ENCODE peak calls at places on chromosome 16, in seven cellular contexts. C is uterus, G is endodermal cell, X is Peyer's patch, T is neural progenitor cell, V is IMR-90, D is left lung. I is an unnamed sample.

GRCh38 chr16:68236804-68237242 is 896 bp upstream of the ESRP2 start:
- DNase-seq in C (no peak), G (peak; percentile 75), X (peak; percentile 68), T (peak; percentile 58), V (no peak), D (peak; percentile 66), I (no peak)

GRCh38 chr16:77322757-77323156 is 112.1 kb downstream of the ADAMTS18 start:
- DNase-seq in C (no peak), G (no peak), X (no peak), T (no peak), V (no peak), D (no peak), I (no peak)

GRCh38 chr16:87461466-87461975 is 31.3 kb downstream of the ZCCHC14 start:
- DNase-seq in C (peak; percentile 40), G (peak; percentile 98), X (peak; percentile 94), T (peak; percentile 89), V (no peak), D (peak; percentile 91), I (peak; percentile 76)

GRCh38 chr16:333406-334094 is 19.0 kb downstream of the AXIN1 start:
- DNase-seq in C (no peak), G (no peak), X (no peak), T (no peak), V (no peak), D (no peak), I (no peak)

GRCh38 chr16:81003610-81004460 is 2.9 kb downstream of the CMC2 start:
- DNase-seq in C (no peak), G (no peak), X (no peak), T (no peak), V (peak; percentile 47), D (no peak), I (no peak)

GRCh38 chr16:3589991-3590701 is 12.9 kb upstream of the NLRC3 start:
- DNase-seq in C (no peak), G (no peak), X (no peak), T (no peak), V (no peak), D (peak; percentile 77), I (no peak)

GRCh38 chr16:19696961-19697360 is 21.1 kb downstream of the KNOP1 start:
- DNase-seq in C (no peak), G (no peak), X (no peak), T (no peak), V (no peak), D (no peak), I (no peak)

GRCh38 chr16:67030221-67030962 is 1.4 kb downstream of the CBFB start:
- DNase-seq in C (no peak), G (no peak), X (no peak), T (no peak), V (no peak), D (no peak), I (peak; percentile 38)

GRCh38 chr16:69589434-69590269 is 23.9 kb downstream of the NFAT5 start:
- DNase-seq in C (no peak), G (no peak), X (no peak), T (no peak), V (no peak), D (no peak), I (no peak)

GRCh38 chr16:89409161-89409711 is 81.1 kb downstream of the ANKRD11 start:
- DNase-seq in C (no peak), G (no peak), X (no peak), T (no peak), V (peak; percentile 71), D (no peak), I (no peak)

DNA sequence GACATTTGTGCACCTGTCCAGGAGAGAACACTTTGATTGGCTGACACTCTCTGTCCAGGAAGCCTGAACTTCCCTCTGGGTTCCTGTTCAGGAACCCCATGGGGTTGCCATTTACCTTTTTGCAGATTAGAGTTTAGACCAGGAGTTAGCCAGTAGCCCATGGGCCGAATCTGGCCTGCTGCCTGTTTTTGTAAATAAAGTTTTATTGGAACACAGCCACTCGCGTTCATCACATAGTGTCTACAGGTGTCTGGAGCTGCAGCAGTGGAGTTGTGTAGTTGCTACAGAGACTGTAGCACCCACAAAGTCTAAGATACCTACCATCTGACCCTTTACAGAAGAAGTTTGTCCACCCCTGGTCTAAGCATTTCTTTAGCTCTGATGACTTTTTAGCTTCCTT is 70.9 kb downstream of the ABCC1 start:
- DNase-seq in C (no peak), G (no peak), X (no peak), T (no peak), V (no peak), D (no peak), I (no peak)
- H3K36me3 ChIP-seq in C (no peaks in the 10 kb centered on the region), G (peaks cover 33% of the 10 kb centered on the region), X (peaks cover 26% of the 10 kb centered on the region), T (no peaks in the 10 kb centered on the region), V (peaks cover 65% of the 10 kb centered on the region), D (no peaks in the 10 kb centered on the region), I (peaks cover 17% of the 10 kb centered on the region)

GRCh38 chr16:85084841-85085535 is 27.3 kb downstream of the CIBAR2 start:
- DNase-seq in C (no peak), G (no peak), X (no peak), T (no peak), V (no peak), D (no peak), I (no peak)

GRCh38 chr16:85088570-85089214 is 23.6 kb downstream of the CIBAR2 start:
- DNase-seq in C (no peak), G (no peak), X (no peak), T (no peak), V (no peak), D (peak; percentile 66), I (no peak)

GRCh38 chr16:85085721-85086120 is 26.6 kb downstream of the CIBAR2 start:
- DNase-seq in C (no peak), G (no peak), X (no peak), T (no peak), V (no peak), D (peak; percentile 43), I (no peak)

GRCh38 chr16:85087899-85088569 is 24.2 kb downstream of the CIBAR2 start:
- DNase-seq in C (no peak), G (no peak), X (no peak), T (no peak), V (no peak), D (peak; percentile 63), I (no peak)

GRCh38 chr16:85086347-85087291 is 25.7 kb downstream of the CIBAR2 start:
- DNase-seq in C (peak; percentile 71), G (peak; percentile 94), X (peak; percentile 84), T (peak; percentile 83), V (peak; percentile 46), D (peak; percentile 81), I (peak; percentile 80)
- H3K4me3 ChIP-seq in C (no peak overlapping the region), G (no peak overlapping the region), X (peak overlapping the region; percentile 22), T (no peak overlapping the region), V (no peak overlapping the region), D (no peak overlapping the region), I (no peak overlapping the region)

GRCh38 chr16:83418565-83418964 is 389.2 kb upstream of the HSBP1 start:
- DNase-seq in C (no peak), G (no peak), X (no peak), T (no peak), V (no peak), D (no peak), I (no peak)
- TF ChIP-seq CTCF in C (no peak), G (peak; percentile 70), X (no peak), T (peak; percentile 17), V (no peak), D (no peak), I (no peak)

DNA sequence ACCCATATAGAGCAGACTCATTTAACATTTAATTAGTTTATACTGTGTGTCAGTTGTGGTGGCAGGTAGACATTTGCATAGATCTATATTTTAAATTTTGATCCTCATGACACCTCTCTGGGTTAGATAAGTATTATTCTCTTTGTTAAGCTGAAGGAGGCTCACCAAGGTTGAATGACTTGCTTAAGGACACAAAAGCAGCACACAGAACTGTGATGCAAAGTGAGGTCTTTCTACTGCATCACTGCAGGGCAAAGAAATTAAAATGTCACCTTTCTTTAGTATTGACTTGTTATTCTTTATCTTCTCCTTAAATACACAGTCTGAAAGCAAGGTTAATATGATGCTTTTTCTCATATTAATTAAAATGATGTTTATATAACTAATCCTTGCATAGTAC is 8.6 kb upstream of the TOX3 start:
- DNase-seq in C (no peak), G (no peak), X (no peak), T (no peak), V (no peak), D (no peak), I (no peak)
- H3K36me3 ChIP-seq in C (no peaks in the 10 kb centered on the region), G (no peaks in the 10 kb centered on the region), X (no peaks in the 10 kb centered on the region), T (no peaks in the 10 kb centered on the region), V (no peaks in the 10 kb centered on the region), D (no peaks in the 10 kb centered on the region), I (no peaks in the 10 kb centered on the region)

DNA sequence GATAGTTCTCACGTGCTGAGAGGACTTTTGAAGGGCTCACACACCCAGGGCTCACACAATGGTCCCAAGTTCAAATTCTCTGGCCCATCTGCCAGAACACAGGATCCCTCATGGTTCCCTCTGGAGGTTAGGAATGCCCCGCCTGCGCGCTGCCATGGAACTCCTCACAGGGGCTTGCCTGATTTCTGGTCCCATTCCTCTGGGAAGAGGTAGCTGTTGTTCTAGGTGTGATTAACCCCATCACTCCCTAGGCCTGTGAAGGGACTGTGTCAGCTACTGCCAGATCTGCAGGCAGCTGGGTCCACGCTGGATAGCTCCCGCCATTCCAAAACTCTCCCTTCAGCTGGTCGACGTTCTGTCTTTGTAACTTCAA is 2.3 kb upstream of the ARMC5 start:
- DNase-seq in C (no peak), G (no peak), X (no peak), T (no peak), V (no peak), D (no peak), I (no peak)
- H3K4me3 ChIP-seq in C (no peak overlapping the region), G (peak overlapping the region; percentile 89), X (no peak overlapping the region), T (no peak overlapping the region), V (no peak overlapping the region), D (no peak overlapping the region), I (no peak overlapping the region)

GRCh38 chr16:59188029-59188428 is 453.9 kb upstream of the GOT2 start:
- DNase-seq in C (no peak), G (no peak), X (no peak), T (no peak), V (no peak), D (no peak), I (no peak)

GRCh38 chr16:59198487-59198886 is 464.4 kb upstream of the GOT2 start:
- DNase-seq in C (no peak), G (no peak), X (no peak), T (no peak), V (no peak), D (no peak), I (no peak)

GRCh38 chr16:59195242-59195641 is 461.1 kb upstream of the GOT2 start:
- DNase-seq in C (no peak), G (no peak), X (no peak), T (no peak), V (no peak), D (no peak), I (no peak)

DNA sequence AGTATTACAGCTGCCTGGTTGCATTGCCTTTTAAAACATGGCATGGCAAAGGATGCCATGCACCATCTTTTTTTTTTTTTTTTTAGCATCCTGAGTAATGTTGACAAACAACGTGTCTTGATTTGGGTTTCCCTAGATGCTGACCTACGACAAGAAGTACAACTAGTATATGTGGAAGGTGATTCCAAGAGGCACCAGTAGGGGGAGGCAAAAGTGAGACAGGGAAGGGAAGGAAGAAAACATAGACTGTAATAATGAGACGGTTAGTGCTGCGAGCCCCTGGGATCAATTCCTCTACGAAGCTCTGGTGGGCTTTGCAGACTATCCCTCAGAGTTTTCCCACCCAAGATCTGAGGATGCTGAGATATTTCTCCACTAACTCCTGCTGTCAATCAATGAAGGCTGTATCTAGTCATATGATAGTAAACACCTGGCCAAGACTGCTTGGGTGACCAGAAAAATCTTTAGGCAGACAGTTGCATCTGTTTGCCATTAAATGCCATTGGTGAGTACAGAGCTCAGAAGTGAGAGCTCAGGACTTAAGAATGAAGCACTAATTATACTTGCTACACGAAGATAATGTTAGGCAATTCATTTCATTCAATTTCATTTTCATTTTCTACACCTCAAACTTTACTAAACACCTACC is 458.6 kb upstream of the GOT2 start:
- DNase-seq in C (no peak), G (peak; percentile 89), X (no peak), T (peak; percentile 63), V (peak; percentile 11), D (no peak), I (no peak)
- TF ChIP-seq CTCF in C (no peak), G (peak; percentile 81), X (no peak), T (peak; percentile 65), V (peak; percentile 41), D (peak; percentile 41), I (peak; percentile 52)

I was measured in right atrium auricular region.